ENCODE peak calls at places on chromosomes 4 and X, in five cellular contexts. H is hippocampal formation, A is HCT116, C is fibroblast of the aortic adventitia, E is memory B cell. O is an unnamed sample.

GRCh38 chrX:123803331-123803983 is 56.4 kb upstream of the XIAP start:
- DNase-seq in H (no peak), A (peak), C (peak), E (no peak), O (peak)

GRCh38 chr4:14054391-14054790 is 426.9 kb upstream of the BOD1L1 start:
- DNase-seq in H (no peak), A (no peak), C (peak), E (no peak), O (no peak)

GRCh38 chrX:127490000-127490399 is 562.2 kb downstream of the ACTRT1 start:
- DNase-seq in H (no peak), A (no peak), C (no peak), E (no peak), O (no peak)

GRCh38 chr4:177393236-177393635 is 49.0 kb downstream of the AGA start:
- DNase-seq in H (no peak), A (no peak), C (no peak), E (no peak), O (no peak)

GRCh38 chrX:111101580-111101979 is 5.6 kb downstream of the PAK3 start:
- DNase-seq in H (no peak), A (no peak), C (no peak), E (no peak), O (no peak)

GRCh38 chrX:73262991-73263390 is 48.3 kb upstream of the NAP1L2 start:
- DNase-seq in H (peak), A (peak), C (peak), E (no peak), O (no peak)

GRCh38 chr4:153082322-153083301 is 121.6 kb upstream of the TRIM2 start:
- DNase-seq in H (no peak), A (no peak), C (no peak), E (no peak), O (no peak)

GRCh38 chr4:85761803-85762202 is 286.9 kb downstream of the ARHGAP24 start:
- DNase-seq in H (peak), A (no peak), C (peak), E (no peak), O (no peak)

GRCh38 chr4:2797545-2798305 is 4.8 kb downstream of the SH3BP2 start:
- DNase-seq in H (no peak), A (no peak), C (no peak), E (peak), O (no peak)

GRCh38 chrX:18889982-18890381 is 93.9 kb downstream of the PHKA2 start:
- DNase-seq in H (no peak), A (no peak), C (no peak), E (no peak), O (no peak)

O was measured in glomerular endothelial cell.